ENCODE peak calls at places on chromosomes 12 and 14, in five cellular contexts. N is PC-9, Q is activated T-helper 1 cell treated with Interleukin-2 at 50 U/mL for 16 hours, E is RKO, I is tibial artery. R is an unnamed sample.

GRCh38 chr12:109771746-109772621 is 58.4 kb downstream of the FAM222A start:
- DNase-seq in N (no peak), Q (no peak), E (no peak), I (no peak), R (no peak)

GRCh38 chr14:69096766-69097475 is 56.0 kb downstream of the DCAF5 start:
- DNase-seq in N (no peak), Q (no peak), E (no peak), I (no peak), R (no peak)

GRCh38 chr12:57240926-57241555 is 9.9 kb downstream of the STAC3 start:
- DNase-seq in N (no peak), Q (no peak), E (no peak), I (no peak), R (no peak)

GRCh38 chr12:1398673-1399072 is 195.7 kb downstream of the FBXL14 start:
- DNase-seq in N (no peak), Q (no peak), E (no peak), I (no peak), R (no peak)

GRCh38 chr12:54658306-54659264 is 10.4 kb upstream of the DCD start:
- DNase-seq in N (no peak), Q (no peak), E (peak), I (no peak), R (peak)

GRCh38 chr14:76348898-76349297 is 27.0 kb upstream of the ESRRB start:
- DNase-seq in N (no peak), Q (no peak), E (peak), I (peak), R (no peak)

GRCh38 chr12:132711169-132711843 is 664 bp downstream of the PGAM5 start:
- DNase-seq in N (no peak), Q (peak), E (no peak), I (no peak), R (no peak)

GRCh38 chr12:81403348-81403747 is 325.5 kb downstream of the ACSS3 start:
- DNase-seq in N (no peak), Q (no peak), E (no peak), I (no peak), R (no peak)

GRCh38 chr12:1439201-1439600 is 155.2 kb downstream of the FBXL14 start:
- DNase-seq in N (no peak), Q (no peak), E (no peak), I (no peak), R (no peak)

GRCh38 chr14:97713023-97713422 is 915.8 kb downstream of the VRK1 start:
- DNase-seq in N (no peak), Q (no peak), E (peak), I (no peak), R (no peak)

GRCh38 chr14:106879241-106879640 is 1352.9 kb downstream of the TMEM121 start:
- DNase-seq in N (no peak), Q (no peak), E (peak), I (no peak), R (peak)

GRCh38 chr12:25764892-25765291 is 193.6 kb upstream of the RASSF8 start:
- DNase-seq in N (no peak), Q (no peak), E (no peak), I (no peak), R (no peak)

GRCh38 chr14:61048640-61049039 is 67.6 kb downstream of the SLC38A6 start:
- DNase-seq in N (no peak), Q (no peak), E (no peak), I (peak), R (no peak)

GRCh38 chr12:120470150-120470817 is 736 bp upstream of the SRSF9 start:
- DNase-seq in N (no peak), Q (no peak), E (peak), I (no peak), R (no peak)